ENCODE peak calls at places on chromosomes 3 and 15, in ten cellular contexts. One of them, this sample, is unnamed.

GRCh38 chr3:66675383-66675782 is 174.6 kb upstream of the LRIG1 start:
- DNase-seq in GM23338: no peak
- DNase-seq in Peyer's patch: no peak
- DNase-seq in fibroblast of the aortic adventitia: peak; percentile 48
- DNase-seq in OCI-LY7: no peak
- DNase-seq in K562: no peak
- DNase-seq in adrenal gland: no peak
- DNase-seq in CD4-positive, alpha-beta T cell: no peak
- DNase-seq in astrocyte: peak; percentile 65
- DNase-seq in natural killer cell: no peak
- DNase-seq in this sample: no peak

GRCh38 chr3:43144811-43145490 is 39.1 kb upstream of the POMGNT2 start:
- DNase-seq in CD4-positive, alpha-beta T cell: no peak
- DNase-seq in GM23338: peak; percentile 11
- DNase-seq in Peyer's patch: no peak
- DNase-seq in astrocyte: peak; percentile 44
- DNase-seq in adrenal gland: no peak
- DNase-seq in K562: peak; percentile 39
- DNase-seq in fibroblast of the aortic adventitia: peak; percentile 78
- DNase-seq in natural killer cell: no peak
- DNase-seq in OCI-LY7: no peak
- DNase-seq in this sample: no peak

GRCh38 chr3:160929595-160929994 is 173.6 kb downstream of the PPM1L start:
- DNase-seq in adrenal gland: peak; percentile 74
- DNase-seq in Peyer's patch: no peak
- DNase-seq in K562: peak; percentile 3
- DNase-seq in astrocyte: no peak
- DNase-seq in OCI-LY7: no peak
- DNase-seq in natural killer cell: no peak
- DNase-seq in GM23338: no peak
- DNase-seq in fibroblast of the aortic adventitia: no peak
- DNase-seq in CD4-positive, alpha-beta T cell: no peak
- DNase-seq in this sample: no peak

GRCh38 chr3:154135511-154136173 is 14.5 kb downstream of the ARHGEF26 start:
- DNase-seq in natural killer cell: no peak
- DNase-seq in OCI-LY7: no peak
- DNase-seq in astrocyte: no peak
- DNase-seq in K562: no peak
- DNase-seq in adrenal gland: no peak
- DNase-seq in GM23338: no peak
- DNase-seq in CD4-positive, alpha-beta T cell: no peak
- DNase-seq in Peyer's patch: no peak
- DNase-seq in fibroblast of the aortic adventitia: no peak
- DNase-seq in this sample: no peak

GRCh38 chr3:15768421-15769255 is 29.1 kb downstream of the ANKRD28 start:
- DNase-seq in CD4-positive, alpha-beta T cell: no peak
- DNase-seq in OCI-LY7: no peak
- DNase-seq in GM23338: no peak
- DNase-seq in Peyer's patch: no peak
- DNase-seq in natural killer cell: no peak
- DNase-seq in fibroblast of the aortic adventitia: peak; percentile 96
- DNase-seq in adrenal gland: no peak
- DNase-seq in astrocyte: peak; percentile 98
- DNase-seq in K562: peak; percentile 36
- DNase-seq in this sample: no peak

GRCh38 chr3:197023998-197024651 is 5.5 kb downstream of the MELTF start:
- DNase-seq in fibroblast of the aortic adventitia: no peak
- DNase-seq in OCI-LY7: no peak
- DNase-seq in CD4-positive, alpha-beta T cell: no peak
- DNase-seq in natural killer cell: no peak
- DNase-seq in astrocyte: no peak
- DNase-seq in GM23338: no peak
- DNase-seq in K562: no peak
- DNase-seq in adrenal gland: peak; percentile 50
- DNase-seq in Peyer's patch: no peak
- DNase-seq in this sample: no peak

GRCh38 chr3:101377796-101378195 is 57.4 kb upstream of the IMPG2 start:
- DNase-seq in astrocyte: peak; percentile 60
- DNase-seq in adrenal gland: no peak
- DNase-seq in OCI-LY7: no peak
- DNase-seq in GM23338: no peak
- DNase-seq in K562: no peak
- DNase-seq in Peyer's patch: no peak
- DNase-seq in natural killer cell: no peak
- DNase-seq in fibroblast of the aortic adventitia: no peak
- DNase-seq in CD4-positive, alpha-beta T cell: no peak
- DNase-seq in this sample: no peak

GRCh38 chr3:10344147-10344943 is 23.4 kb upstream of the SEC13 start:
- DNase-seq in GM23338: peak; percentile 86
- DNase-seq in natural killer cell: peak; percentile 47
- DNase-seq in Peyer's patch: peak; percentile 52
- DNase-seq in CD4-positive, alpha-beta T cell: peak; percentile 47
- DNase-seq in fibroblast of the aortic adventitia: peak; percentile 60
- DNase-seq in K562: peak; percentile 72
- DNase-seq in adrenal gland: peak; percentile 65
- DNase-seq in astrocyte: no peak
- DNase-seq in OCI-LY7: peak; percentile 78
- DNase-seq in this sample: no peak

GRCh38 chr15:53962646-53963561 is 15.3 kb upstream of the UNC13C start:
- DNase-seq in astrocyte: no peak
- DNase-seq in Peyer's patch: no peak
- DNase-seq in GM23338: peak; percentile 32
- DNase-seq in K562: peak; percentile 13
- DNase-seq in CD4-positive, alpha-beta T cell: no peak
- DNase-seq in adrenal gland: no peak
- DNase-seq in natural killer cell: no peak
- DNase-seq in fibroblast of the aortic adventitia: peak; percentile 18
- DNase-seq in OCI-LY7: peak; percentile 27
- DNase-seq in this sample: no peak

GRCh38 chr3:84963137-84963536 is 4.3 kb downstream of the CADM2 start:
- DNase-seq in OCI-LY7: no peak
- DNase-seq in fibroblast of the aortic adventitia: no peak
- DNase-seq in K562: no peak
- DNase-seq in natural killer cell: no peak
- DNase-seq in Peyer's patch: no peak
- DNase-seq in CD4-positive, alpha-beta T cell: no peak
- DNase-seq in adrenal gland: no peak
- DNase-seq in astrocyte: no peak
- DNase-seq in GM23338: peak; percentile 49
- DNase-seq in this sample: no peak
- TF ChIP-seq CTCF in OCI-LY7: no peak
- TF ChIP-seq CTCF in fibroblast of the aortic adventitia: no peak
- TF ChIP-seq CTCF in K562: no peak
- TF ChIP-seq CTCF in natural killer cell: no peak
- TF ChIP-seq CTCF in Peyer's patch: no peak
- TF ChIP-seq CTCF in CD4-positive, alpha-beta T cell: no peak
- TF ChIP-seq CTCF in adrenal gland: no peak
- TF ChIP-seq CTCF in astrocyte: no peak
- TF ChIP-seq CTCF in GM23338: no peak
- TF ChIP-seq CTCF in this sample: no peak

DNA sequence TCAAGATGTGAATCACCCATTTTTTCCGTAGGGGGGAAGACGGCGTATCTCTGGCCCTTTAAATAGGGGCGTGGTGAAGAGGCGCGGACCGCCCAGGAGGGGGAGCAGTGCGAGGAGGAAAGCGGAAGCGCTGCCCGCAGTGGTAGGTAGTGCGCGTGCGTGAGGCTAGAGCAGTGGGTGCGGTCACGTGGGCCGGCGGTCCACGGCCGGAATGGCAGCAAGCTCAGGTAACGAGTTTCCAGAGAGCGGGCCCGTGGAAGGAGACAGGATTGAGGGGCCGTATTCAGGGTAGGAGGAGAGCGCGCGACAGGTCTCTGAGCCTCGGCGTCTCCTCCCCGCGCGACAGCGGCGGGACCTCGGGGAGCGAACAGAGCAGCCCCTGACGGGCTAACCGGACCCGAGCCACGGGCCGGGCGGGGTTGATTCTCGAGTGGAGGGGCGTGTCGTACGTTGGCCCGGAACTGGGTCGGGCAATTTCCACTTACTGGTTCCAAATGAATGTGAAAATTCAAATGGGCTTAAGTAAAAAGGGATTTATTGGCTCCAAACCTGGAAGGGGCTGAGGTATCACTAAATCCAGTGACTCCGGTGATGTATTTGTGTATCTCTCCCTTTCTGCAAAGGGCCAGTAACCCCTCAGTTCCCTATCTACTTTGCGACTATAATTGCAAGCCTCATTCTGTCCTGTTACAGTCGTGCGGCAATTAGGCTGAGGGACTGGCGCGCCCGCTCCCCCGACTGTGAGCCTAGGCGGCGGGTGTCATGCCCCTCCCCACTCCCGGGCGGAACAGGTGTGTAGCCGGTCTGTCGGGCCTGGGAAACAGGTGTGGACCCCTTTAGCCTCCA is at the start of gene VPS8:
- DNase-seq in adrenal gland: peak; percentile 98
- DNase-seq in fibroblast of the aortic adventitia: peak; percentile 95
- DNase-seq in natural killer cell: peak; percentile 96
- DNase-seq in GM23338: peak; percentile 97
- DNase-seq in K562: peak; percentile 97
- DNase-seq in OCI-LY7: peak; percentile 97
- DNase-seq in CD4-positive, alpha-beta T cell: peak; percentile 95
- DNase-seq in Peyer's patch: peak; percentile 96
- DNase-seq in astrocyte: peak; percentile 84
- DNase-seq in this sample: peak; percentile 96
- TF ChIP-seq CTCF in adrenal gland: peak; percentile 76
- TF ChIP-seq CTCF in fibroblast of the aortic adventitia: peak; percentile 65
- TF ChIP-seq CTCF in natural killer cell: peak; percentile 33
- TF ChIP-seq CTCF in GM23338: peak; percentile 48
- TF ChIP-seq CTCF in K562: peak; percentile 53
- TF ChIP-seq CTCF in OCI-LY7: peak; percentile 50
- TF ChIP-seq CTCF in CD4-positive, alpha-beta T cell: peak; percentile 64
- TF ChIP-seq CTCF in Peyer's patch: peak; percentile 75
- TF ChIP-seq CTCF in astrocyte: peak; percentile 21
- TF ChIP-seq CTCF in this sample: peak; percentile 74

DNA sequence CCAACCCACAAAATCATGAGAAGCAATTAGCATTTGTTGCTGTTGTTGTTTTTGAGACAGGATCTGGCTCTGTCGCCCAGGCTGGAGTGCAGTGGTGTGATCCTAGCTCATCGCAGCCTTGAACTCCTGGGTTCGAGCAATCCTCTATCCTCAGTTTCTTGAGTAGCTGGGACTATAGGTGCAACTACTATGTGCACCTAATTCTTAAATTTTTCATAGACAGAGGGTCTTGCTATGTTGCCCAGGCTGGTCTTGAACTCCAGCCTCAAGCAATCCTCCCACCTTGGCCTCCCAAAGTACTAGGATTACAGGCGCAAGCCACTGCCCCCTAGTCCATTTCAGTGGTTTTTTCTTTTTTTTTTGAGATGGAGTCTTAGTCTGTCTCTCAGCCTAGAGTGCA is 18.3 kb downstream of the PARP16 start:
- DNase-seq in fibroblast of the aortic adventitia: no peak
- DNase-seq in adrenal gland: no peak
- DNase-seq in OCI-LY7: no peak
- DNase-seq in natural killer cell: no peak
- DNase-seq in K562: no peak
- DNase-seq in Peyer's patch: no peak
- DNase-seq in GM23338: no peak
- DNase-seq in CD4-positive, alpha-beta T cell: no peak
- DNase-seq in astrocyte: no peak
- DNase-seq in this sample: no peak
- TF ChIP-seq CTCF in fibroblast of the aortic adventitia: no peak
- TF ChIP-seq CTCF in adrenal gland: no peak
- TF ChIP-seq CTCF in OCI-LY7: no peak
- TF ChIP-seq CTCF in natural killer cell: no peak
- TF ChIP-seq CTCF in K562: no peak
- TF ChIP-seq CTCF in Peyer's patch: no peak
- TF ChIP-seq CTCF in GM23338: no peak
- TF ChIP-seq CTCF in CD4-positive, alpha-beta T cell: no peak
- TF ChIP-seq CTCF in astrocyte: no peak
- TF ChIP-seq CTCF in this sample: no peak

GRCh38 chr15:32029862-32030781 is at the start of gene CHRNA7:
- DNase-seq in adrenal gland: peak; percentile 74
- DNase-seq in fibroblast of the aortic adventitia: no peak
- DNase-seq in natural killer cell: no peak
- DNase-seq in astrocyte: peak; percentile 4
- DNase-seq in Peyer's patch: no peak
- DNase-seq in OCI-LY7: peak; percentile 19
- DNase-seq in CD4-positive, alpha-beta T cell: no peak
- DNase-seq in GM23338: peak; percentile 86
- DNase-seq in K562: peak; percentile 55
- DNase-seq in this sample: peak; percentile 86
- TF ChIP-seq CTCF in adrenal gland: no peak
- TF ChIP-seq CTCF in fibroblast of the aortic adventitia: peak; percentile 27
- TF ChIP-seq CTCF in natural killer cell: no peak
- TF ChIP-seq CTCF in astrocyte: no peak
- TF ChIP-seq CTCF in Peyer's patch: no peak
- TF ChIP-seq CTCF in OCI-LY7: no peak
- TF ChIP-seq CTCF in CD4-positive, alpha-beta T cell: no peak
- TF ChIP-seq CTCF in GM23338: no peak
- TF ChIP-seq CTCF in K562: peak; percentile 18
- TF ChIP-seq CTCF in this sample: peak; percentile 63

GRCh38 chr15:50886139-50886467 is 22.4 kb upstream of the AP4E1 start:
- DNase-seq in OCI-LY7: no peak
- DNase-seq in GM23338: no peak
- DNase-seq in Peyer's patch: no peak
- DNase-seq in fibroblast of the aortic adventitia: no peak
- DNase-seq in natural killer cell: no peak
- DNase-seq in CD4-positive, alpha-beta T cell: no peak
- DNase-seq in K562: no peak
- DNase-seq in astrocyte: no peak
- DNase-seq in adrenal gland: no peak
- DNase-seq in this sample: no peak
- TF ChIP-seq CTCF in OCI-LY7: peak; percentile 22
- TF ChIP-seq CTCF in GM23338: no peak
- TF ChIP-seq CTCF in Peyer's patch: no peak
- TF ChIP-seq CTCF in fibroblast of the aortic adventitia: no peak
- TF ChIP-seq CTCF in natural killer cell: peak; percentile 39
- TF ChIP-seq CTCF in CD4-positive, alpha-beta T cell: no peak
- TF ChIP-seq CTCF in K562: no peak
- TF ChIP-seq CTCF in astrocyte: no peak
- TF ChIP-seq CTCF in adrenal gland: no peak
- TF ChIP-seq CTCF in this sample: no peak